ENCODE peak calls at places on chromosome 16, in seven cellular contexts. X is Daoy; L is stimulated activated CD4-positive, alpha-beta T cell treated with anti-CD3 and anti-CD28 coated beads, Interleukin-2, amount 100 ng/mL, for 48 hours; D is CD4-positive, alpha-beta T cell; O is SW480; S is cerebellar cortex; W is NCI-H2171 treated with DMSO at 0.1 percent for 48 hours. T is an unnamed sample.

GRCh38 chr16:47519037-47519436 is 57.9 kb downstream of the PHKB start:
- DNase-seq in X (no peak), O (no peak), S (no peak), L (no peak), D (no peak), W (no peak), T (no peak)

GRCh38 chr16:48487287-48487686 is 102.1 kb upstream of the SIAH1 start:
- DNase-seq in W (no peak), L (no peak), O (no peak), D (no peak), S (no peak), X (no peak), T (no peak)

GRCh38 chr16:7209598-7209997 is 123.0 kb upstream of the RBFOX1 start:
- DNase-seq in S (no peak), W (no peak), D (no peak), O (peak; percentile 3), L (no peak), X (peak; percentile 58), T (no peak)

GRCh38 chr16:81595676-81596292 is 151.2 kb downstream of the CMIP start:
- DNase-seq in O (no peak), L (no peak), D (no peak), S (no peak), X (no peak), W (no peak), T (no peak)

GRCh38 chr16:28984619-28985135 is at the start of gene LAT:
- DNase-seq in W (no peak), L (peak; percentile 47), D (peak; percentile 86), O (peak; percentile 85), X (peak; percentile 86), S (no peak), T (no peak)

GRCh38 chr16:50228364-50228868 is 37.9 kb upstream of the ADCY7 start:
- DNase-seq in L (no peak), O (no peak), S (no peak), W (no peak), X (no peak), D (no peak), T (no peak)

GRCh38 chr16:85310868-85311585 is 198.8 kb upstream of the CIBAR2 start:
- DNase-seq in O (no peak), X (no peak), D (peak; percentile 47), L (no peak), W (no peak), S (peak; percentile 67), T (no peak)

GRCh38 chr16:17327671-17328335 is 143.0 kb downstream of the XYLT1 start:
- DNase-seq in W (no peak), S (no peak), D (no peak), X (no peak), L (no peak), O (no peak), T (no peak)

GRCh38 chr16:10835281-10835931 is 16.8 kb upstream of the TVP23A start:
- DNase-seq in X (no peak), S (no peak), O (no peak), W (no peak), L (peak; percentile 23), D (no peak), T (no peak)